ENCODE peak calls at places on chromosomes 2 and 18, in five cellular contexts. D is SK-MEL-5; M is stimulated activated CD4-positive, alpha-beta T cell treated with anti-CD3 and anti-CD28 coated beads, TNF-alpha, amount 100 ng/mL, for 48 hours; Z is NCI-H2081; U is ovary. N is an unnamed sample.

GRCh38 chr2:225400060-225400511 is 576 bp downstream of the NYAP2 start:
- DNase-seq in D (peak), M (no peak), Z (peak), U (no peak), N (no peak)

GRCh38 chr2:46983065-46983801 is 67.6 kb upstream of the MCFD2 start:
- DNase-seq in D (no peak), M (no peak), Z (no peak), U (no peak), N (no peak)

GRCh38 chr2:188122983-188123382 is 168.7 kb upstream of the GULP1 start:
- DNase-seq in D (no peak), M (no peak), Z (no peak), U (no peak), N (no peak)

GRCh38 chr2:15734871-15735737 is 143.4 kb downstream of the DDX1 start:
- DNase-seq in D (no peak), M (no peak), Z (no peak), U (no peak), N (no peak)

GRCh38 chr2:71843391-71843850 is 304.2 kb downstream of the CYP26B1 start:
- DNase-seq in D (no peak), M (no peak), Z (no peak), U (no peak), N (no peak)

GRCh38 chr2:206086683-206087350 is 843 bp upstream of the INO80D start:
- DNase-seq in D (no peak), M (no peak), Z (no peak), U (no peak), N (no peak)

GRCh38 chr2:47654790-47655562 is 128.0 kb upstream of the MSH6 start:
- DNase-seq in D (no peak), M (no peak), Z (no peak), U (no peak), N (no peak)

GRCh38 chr2:3827673-3828575 is 124.5 kb downstream of the DCDC2C start:
- DNase-seq in D (peak), M (no peak), Z (peak), U (no peak), N (no peak)

GRCh38 chr18:27136208-27136535 is 48.9 kb downstream of the CHST9 start:
- DNase-seq in D (no peak), M (no peak), Z (no peak), U (no peak), N (no peak)

GRCh38 chr2:127080226-127080940 is 26.6 kb downstream of the BIN1 start:
- DNase-seq in D (no peak), M (peak), Z (no peak), U (no peak), N (no peak)

GRCh38 chr2:10581990-10582389 is 107.8 kb downstream of the NOL10 start:
- DNase-seq in D (no peak), M (no peak), Z (no peak), U (no peak), N (no peak)

GRCh38 chr18:48049757-48050156 is 119.3 kb upstream of the SMAD2 start:
- DNase-seq in D (no peak), M (no peak), Z (no peak), U (no peak), N (no peak)

GRCh38 chr2:3626118-3626816 is 31.4 kb downstream of the COLEC11 start:
- DNase-seq in D (no peak), M (no peak), Z (no peak), U (peak), N (no peak)

GRCh38 chr2:68764781-68765385 is 30.3 kb downstream of the ARHGAP25 start:
- DNase-seq in D (no peak), M (no peak), Z (no peak), U (no peak), N (no peak)

GRCh38 chr2:158060160-158060861 is 41.4 kb upstream of the UPP2 start:
- DNase-seq in D (no peak), M (no peak), Z (no peak), U (no peak), N (no peak)

GRCh38 chr2:174039551-174040416 is 74.6 kb upstream of the SP3 start:
- DNase-seq in D (peak), M (peak), Z (peak), U (peak), N (peak)

GRCh38 chr2:203122317-203122998 is 107.8 kb downstream of the NBEAL1 start:
- DNase-seq in D (peak), M (no peak), Z (no peak), U (no peak), N (peak)

GRCh38 chr2:133124446-133124845 is 443.8 kb downstream of the NCKAP5 start:
- DNase-seq in D (peak), M (no peak), Z (no peak), U (no peak), N (no peak)

GRCh38 chr2:120989911-120990441 is 254.3 kb downstream of the GLI2 start:
- DNase-seq in D (no peak), M (no peak), Z (no peak), U (no peak), N (no peak)

GRCh38 chr2:100730290-100730868 is 89.6 kb upstream of the NPAS2 start:
- DNase-seq in D (peak), M (peak), Z (no peak), U (no peak), N (no peak)

GRCh38 chr2:50575232-50575631 is 456.7 kb downstream of the NRXN1 start:
- DNase-seq in D (peak), M (no peak), Z (no peak), U (no peak), N (no peak)

GRCh38 chr18:62812242-62812641 is 96.9 kb downstream of the PHLPP1 start:
- DNase-seq in D (no peak), M (no peak), Z (no peak), U (no peak), N (no peak)

GRCh38 chr2:26809211-26809610 is 23.4 kb downstream of the CENPA start:
- DNase-seq in D (no peak), M (no peak), Z (no peak), U (no peak), N (no peak)

GRCh38 chr18:11671156-11671555 is 17.9 kb upstream of the GNAL start:
- DNase-seq in D (no peak), M (no peak), Z (no peak), U (no peak), N (no peak)

GRCh38 chr18:55119434-55119833 is 160.2 kb upstream of the CCDC68 start:
- DNase-seq in D (no peak), M (no peak), Z (no peak), U (no peak), N (no peak)

GRCh38 chr2:128490321-128490720 is 171.7 kb upstream of the HS6ST1 start:
- DNase-seq in D (no peak), M (no peak), Z (no peak), U (no peak), N (no peak)

GRCh38 chr2:188456114-188456909 is 164.6 kb downstream of the GULP1 start:
- DNase-seq in D (peak), M (no peak), Z (no peak), U (no peak), N (no peak)

N was measured in NCI-H1930.